ENCODE peak calls at places on chromosomes 13 and 19, in seven cellular contexts. One of them, this sample, is unnamed.

GRCh38 chr13:23806874-23807522 is 82.2 kb downstream of the MIPEP start:
- DNase-seq in neuronal stem cell: no peak
- DNase-seq in left lung: no peak
- DNase-seq in thoracic aorta: no peak
- DNase-seq in osteoblast: no peak
- DNase-seq in psoas muscle: no peak
- DNase-seq in cardiac muscle cell: no peak
- DNase-seq in this sample: no peak

GRCh38 chr13:27979765-27980279 is 8.7 kb downstream of the URAD start:
- DNase-seq in neuronal stem cell: no peak
- DNase-seq in left lung: no peak
- DNase-seq in thoracic aorta: no peak
- DNase-seq in osteoblast: peak; percentile 85
- DNase-seq in psoas muscle: no peak
- DNase-seq in cardiac muscle cell: no peak
- DNase-seq in this sample: no peak

GRCh38 chr19:42279148-42279901 is 10.3 kb downstream of the CIC start:
- DNase-seq in neuronal stem cell: no peak
- DNase-seq in left lung: no peak
- DNase-seq in thoracic aorta: no peak
- DNase-seq in osteoblast: no peak
- DNase-seq in psoas muscle: no peak
- DNase-seq in cardiac muscle cell: no peak
- DNase-seq in this sample: no peak

GRCh38 chr13:50141660-50142010 is 126.4 kb downstream of the KCNRG start:
- DNase-seq in neuronal stem cell: no peak
- DNase-seq in left lung: no peak
- DNase-seq in thoracic aorta: no peak
- DNase-seq in osteoblast: no peak
- DNase-seq in psoas muscle: no peak
- DNase-seq in cardiac muscle cell: no peak
- DNase-seq in this sample: no peak

GRCh38 chr13:77660841-77661250 is 36.6 kb upstream of the SLAIN1 start:
- DNase-seq in neuronal stem cell: no peak
- DNase-seq in left lung: no peak
- DNase-seq in thoracic aorta: no peak
- DNase-seq in osteoblast: no peak
- DNase-seq in psoas muscle: peak; percentile 44
- DNase-seq in cardiac muscle cell: no peak
- DNase-seq in this sample: no peak

GRCh38 chr13:46140044-46140443 is 35.2 kb upstream of the CPB2 start:
- DNase-seq in neuronal stem cell: no peak
- DNase-seq in left lung: no peak
- DNase-seq in thoracic aorta: no peak
- DNase-seq in osteoblast: no peak
- DNase-seq in psoas muscle: no peak
- DNase-seq in cardiac muscle cell: no peak
- DNase-seq in this sample: no peak

GRCh38 chr19:58052256-58052655 is 6.8 kb upstream of the ZNF135 start:
- DNase-seq in neuronal stem cell: no peak
- DNase-seq in left lung: no peak
- DNase-seq in thoracic aorta: no peak
- DNase-seq in osteoblast: peak; percentile 74
- DNase-seq in psoas muscle: no peak
- DNase-seq in cardiac muscle cell: no peak
- DNase-seq in this sample: no peak

GRCh38 chr13:109919715-109920375 is 133.5 kb upstream of the IRS2 start:
- DNase-seq in neuronal stem cell: no peak
- DNase-seq in left lung: no peak
- DNase-seq in thoracic aorta: no peak
- DNase-seq in osteoblast: no peak
- DNase-seq in psoas muscle: no peak
- DNase-seq in cardiac muscle cell: peak; percentile 64
- DNase-seq in this sample: no peak

GRCh38 chr13:21556051-21556450 is 47.9 kb downstream of the MICU2 start:
- DNase-seq in neuronal stem cell: no peak
- DNase-seq in left lung: no peak
- DNase-seq in thoracic aorta: no peak
- DNase-seq in osteoblast: no peak
- DNase-seq in psoas muscle: no peak
- DNase-seq in cardiac muscle cell: peak; percentile 21
- DNase-seq in this sample: no peak

GRCh38 chr19:23783634-23784033 is 24.9 kb upstream of the ZNF681 start:
- DNase-seq in neuronal stem cell: no peak
- DNase-seq in left lung: no peak
- DNase-seq in thoracic aorta: no peak
- DNase-seq in osteoblast: no peak
- DNase-seq in psoas muscle: no peak
- DNase-seq in cardiac muscle cell: no peak
- DNase-seq in this sample: no peak

GRCh38 chr19:11286312-11286974 is 9.5 kb upstream of the TSPAN16 start:
- DNase-seq in neuronal stem cell: no peak
- DNase-seq in left lung: no peak
- DNase-seq in thoracic aorta: no peak
- DNase-seq in osteoblast: no peak
- DNase-seq in psoas muscle: no peak
- DNase-seq in cardiac muscle cell: peak; percentile 84
- DNase-seq in this sample: no peak

GRCh38 chr19:19349365-19349764 is 28.7 kb downstream of the MAU2 start:
- DNase-seq in neuronal stem cell: no peak
- DNase-seq in left lung: no peak
- DNase-seq in thoracic aorta: no peak
- DNase-seq in osteoblast: peak; percentile 73
- DNase-seq in psoas muscle: no peak
- DNase-seq in cardiac muscle cell: no peak
- DNase-seq in this sample: no peak
- H3K36me3 ChIP-seq in neuronal stem cell: peaks cover 93% of the 10 kb centered on the region
- H3K36me3 ChIP-seq in left lung: peaks cover 100% of the 10 kb centered on the region
- H3K36me3 ChIP-seq in thoracic aorta: peaks cover 88% of the 10 kb centered on the region
- H3K36me3 ChIP-seq in osteoblast: peaks cover 82% of the 10 kb centered on the region
- H3K36me3 ChIP-seq in psoas muscle: peaks cover 99% of the 10 kb centered on the region
- H3K36me3 ChIP-seq in cardiac muscle cell: peaks cover 60% of the 10 kb centered on the region
- H3K36me3 ChIP-seq in this sample: peaks cover 100% of the 10 kb centered on the region

DNA sequence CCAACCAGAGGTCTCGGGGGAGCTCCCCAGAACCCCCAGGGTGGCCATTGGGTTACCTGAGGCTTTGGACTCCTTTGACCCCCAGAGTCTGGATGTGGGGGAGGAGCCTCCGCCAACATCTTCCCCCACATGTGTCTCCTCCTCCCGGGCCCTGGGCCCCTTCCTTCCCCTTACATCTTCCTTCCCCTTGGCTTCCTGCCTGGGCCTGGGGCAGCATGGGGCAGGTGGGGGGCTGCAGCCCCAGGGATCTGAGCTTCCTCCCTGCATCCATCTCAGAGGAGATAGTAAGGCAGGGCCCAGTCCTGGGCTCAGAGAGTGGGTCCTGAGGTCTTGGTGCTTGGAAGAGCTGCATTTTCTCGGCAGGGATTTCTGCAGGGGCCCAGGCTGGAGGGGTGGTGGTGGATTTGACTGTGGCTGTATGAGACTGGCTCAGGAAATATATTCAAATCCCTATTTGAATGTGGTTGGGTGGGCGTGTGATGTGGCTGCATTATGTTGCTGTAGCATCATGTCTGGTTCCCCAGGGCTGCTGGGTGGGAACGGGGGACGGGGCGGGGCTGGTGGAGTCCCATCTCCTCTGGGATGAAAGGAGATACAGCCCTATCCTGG is 919 bp downstream of the VAV1 start:
- DNase-seq in neuronal stem cell: no peak
- DNase-seq in left lung: peak; percentile 67
- DNase-seq in thoracic aorta: no peak
- DNase-seq in osteoblast: peak; percentile 62
- DNase-seq in psoas muscle: peak; percentile 60
- DNase-seq in cardiac muscle cell: no peak
- DNase-seq in this sample: peak; percentile 93
- H3K4me1 ChIP-seq in neuronal stem cell: no peaks in the 10 kb centered on the region
- H3K4me1 ChIP-seq in left lung: no peaks in the 10 kb centered on the region
- H3K4me1 ChIP-seq in thoracic aorta: no peaks in the 10 kb centered on the region
- H3K4me1 ChIP-seq in osteoblast: no peaks in the 10 kb centered on the region
- H3K4me1 ChIP-seq in psoas muscle: no peaks in the 10 kb centered on the region
- H3K4me1 ChIP-seq in cardiac muscle cell: no peaks in the 10 kb centered on the region
- H3K4me1 ChIP-seq in this sample: peaks cover 41% of the 10 kb centered on the region

GRCh38 chr13:42176286-42176685 is 95.7 kb upstream of the AKAP11 start:
- DNase-seq in neuronal stem cell: no peak
- DNase-seq in left lung: no peak
- DNase-seq in thoracic aorta: no peak
- DNase-seq in osteoblast: no peak
- DNase-seq in psoas muscle: no peak
- DNase-seq in cardiac muscle cell: no peak
- DNase-seq in this sample: no peak

GRCh38 chr13:42177189-42177588 is 94.8 kb upstream of the AKAP11 start:
- DNase-seq in neuronal stem cell: no peak
- DNase-seq in left lung: no peak
- DNase-seq in thoracic aorta: no peak
- DNase-seq in osteoblast: no peak
- DNase-seq in psoas muscle: no peak
- DNase-seq in cardiac muscle cell: no peak
- DNase-seq in this sample: no peak

GRCh38 chr13:42170029-42170428 is 101.9 kb upstream of the AKAP11 start:
- DNase-seq in neuronal stem cell: peak; percentile 45
- DNase-seq in left lung: no peak
- DNase-seq in thoracic aorta: no peak
- DNase-seq in osteoblast: no peak
- DNase-seq in psoas muscle: no peak
- DNase-seq in cardiac muscle cell: no peak
- DNase-seq in this sample: no peak

GRCh38 chr13:42174344-42175162 is 97.4 kb upstream of the AKAP11 start:
- DNase-seq in neuronal stem cell: no peak
- DNase-seq in left lung: no peak
- DNase-seq in thoracic aorta: no peak
- DNase-seq in osteoblast: no peak
- DNase-seq in psoas muscle: no peak
- DNase-seq in cardiac muscle cell: peak; percentile 24
- DNase-seq in this sample: no peak

DNA sequence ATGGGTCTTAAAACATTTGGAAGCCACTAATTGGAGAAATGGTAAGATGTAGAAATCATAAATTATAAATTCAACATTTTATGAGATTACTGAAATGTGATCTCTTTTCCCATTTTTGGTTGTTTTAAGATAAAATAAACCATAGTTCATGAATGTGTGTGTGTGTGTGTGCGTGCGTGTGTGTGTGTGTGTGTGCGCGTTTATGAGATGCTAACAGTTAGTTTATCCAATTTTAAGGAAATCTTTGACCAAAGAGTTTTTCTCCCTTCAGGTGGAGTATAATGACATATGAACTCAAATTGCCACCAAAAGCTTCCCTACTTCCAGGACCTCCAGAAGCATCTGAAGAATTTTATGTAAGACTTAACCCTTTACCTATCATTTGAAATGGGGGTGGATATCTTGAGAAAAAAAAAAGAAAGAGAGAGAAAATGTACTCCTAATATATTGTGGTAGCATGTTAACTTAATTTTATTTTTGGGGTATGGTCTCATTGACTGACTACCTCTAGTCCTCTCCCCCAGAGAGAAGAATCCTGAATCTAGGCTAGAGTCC is 98.1 kb upstream of the AKAP11 start:
- DNase-seq in neuronal stem cell: no peak
- DNase-seq in left lung: no peak
- DNase-seq in thoracic aorta: no peak
- DNase-seq in osteoblast: no peak
- DNase-seq in psoas muscle: no peak
- DNase-seq in cardiac muscle cell: no peak
- DNase-seq in this sample: no peak
- H3K36me3 ChIP-seq in neuronal stem cell: peaks cover 66% of the 10 kb centered on the region
- H3K36me3 ChIP-seq in left lung: peaks cover 25% of the 10 kb centered on the region
- H3K36me3 ChIP-seq in thoracic aorta: peaks cover 12% of the 10 kb centered on the region
- H3K36me3 ChIP-seq in osteoblast: no peaks in the 10 kb centered on the region
- H3K36me3 ChIP-seq in psoas muscle: no peaks in the 10 kb centered on the region
- H3K36me3 ChIP-seq in cardiac muscle cell: no peaks in the 10 kb centered on the region
- H3K36me3 ChIP-seq in this sample: peaks cover 26% of the 10 kb centered on the region

DNA sequence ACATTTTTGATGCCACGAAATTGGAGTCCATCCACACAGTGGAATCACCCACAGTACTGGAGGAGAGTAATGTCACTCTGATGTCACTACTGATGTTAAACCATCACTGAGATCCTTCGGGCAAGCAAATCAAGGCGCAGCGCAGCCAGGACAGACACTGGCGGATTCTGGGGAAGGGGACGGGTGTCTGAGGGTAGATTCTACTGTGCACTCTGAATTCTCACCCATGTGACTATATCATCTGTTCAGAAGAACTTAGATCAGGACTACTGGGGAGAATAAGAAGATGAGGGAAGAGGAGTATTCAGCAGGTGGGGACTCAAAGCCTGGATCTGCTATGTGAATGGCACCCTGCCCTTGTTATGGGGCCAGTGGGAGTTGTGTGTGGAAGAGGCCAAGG is 12.6 kb upstream of the SIGLEC6 start:
- DNase-seq in neuronal stem cell: no peak
- DNase-seq in left lung: no peak
- DNase-seq in thoracic aorta: no peak
- DNase-seq in osteoblast: no peak
- DNase-seq in psoas muscle: no peak
- DNase-seq in cardiac muscle cell: no peak
- DNase-seq in this sample: no peak
- H3K4me1 ChIP-seq in neuronal stem cell: no peaks in the 10 kb centered on the region
- H3K4me1 ChIP-seq in left lung: no peaks in the 10 kb centered on the region
- H3K4me1 ChIP-seq in thoracic aorta: no peaks in the 10 kb centered on the region
- H3K4me1 ChIP-seq in osteoblast: peaks cover 21% of the 10 kb centered on the region
- H3K4me1 ChIP-seq in psoas muscle: no peaks in the 10 kb centered on the region
- H3K4me1 ChIP-seq in cardiac muscle cell: no peaks in the 10 kb centered on the region
- H3K4me1 ChIP-seq in this sample: peaks cover 25% of the 10 kb centered on the region

GRCh38 chr19:6267552-6268381 is 12.0 kb downstream of the MLLT1 start:
- DNase-seq in neuronal stem cell: no peak
- DNase-seq in left lung: no peak
- DNase-seq in thoracic aorta: no peak
- DNase-seq in osteoblast: peak; percentile 77
- DNase-seq in psoas muscle: no peak
- DNase-seq in cardiac muscle cell: no peak
- DNase-seq in this sample: no peak
- H3K36me3 ChIP-seq in neuronal stem cell: peaks cover 77% of the 10 kb centered on the region
- H3K36me3 ChIP-seq in left lung: peaks cover 67% of the 10 kb centered on the region
- H3K36me3 ChIP-seq in thoracic aorta: peaks cover 10% of the 10 kb centered on the region
- H3K36me3 ChIP-seq in osteoblast: peaks cover 50% of the 10 kb centered on the region
- H3K36me3 ChIP-seq in psoas muscle: peaks cover 50% of the 10 kb centered on the region
- H3K36me3 ChIP-seq in cardiac muscle cell: peaks cover 7% of the 10 kb centered on the region
- H3K36me3 ChIP-seq in this sample: peaks cover 80% of the 10 kb centered on the region

This sample was measured in spleen.